ENCODE peak calls at places on chromosomes 4 and X, in nine cellular contexts. Z, A, G, W, M, Q, U, N and V are unnamed samples.

GRCh38 chr4:119314356-119314755 is 7.6 kb downstream of the FABP2 start:
- DNase-seq in Q (peak; percentile 30), G (peak; percentile 22), N (peak; percentile 46), A (no peak), W (no peak), U (no peak), M (no peak), Z (peak; percentile 78), V (peak; percentile 22)

GRCh38 chr4:86141166-86141565 is 218.7 kb downstream of the MAPK10 start:
- DNase-seq in M (no peak), W (no peak), A (no peak), Q (no peak), U (no peak), G (no peak), N (no peak), Z (no peak), V (no peak)

GRCh38 chr4:40283968-40284367 is 51.2 kb upstream of the CHRNA9 start:
- DNase-seq in W (no peak), Z (peak; percentile 1), Q (no peak), M (no peak), A (peak; percentile 97), N (peak; percentile 94), U (peak; percentile 80), G (peak; percentile 44), V (peak; percentile 90)

GRCh38 chr4:128854433-128854832 is 44.9 kb downstream of the JADE1 start:
- DNase-seq in W (no peak), N (no peak), M (no peak), Z (no peak), A (peak; percentile 47), Q (no peak), G (no peak), U (no peak), V (no peak)

GRCh38 chrX:15500497-15500966 is at the start of gene BMX:
- DNase-seq in G (no peak), Z (no peak), W (no peak), Q (no peak), N (no peak), M (peak; percentile 23), A (no peak), U (no peak), V (no peak)

GRCh38 chr4:102343964-102344519 is 1.2 kb downstream of the SLC39A8 start:
- DNase-seq in M (no peak), W (no peak), A (no peak), Q (no peak), G (no peak), U (peak; percentile 74), N (peak; percentile 26), Z (no peak), V (no peak)

GRCh38 chr4:181007751-181008150 is 1235.5 kb upstream of the TENM3 start:
- DNase-seq in Z (peak; percentile 4), A (no peak), M (no peak), W (no peak), N (peak; percentile 63), U (no peak), Q (no peak), G (no peak), V (peak; percentile 62)

GRCh38 chr4:106414366-106414765 is 45.8 kb upstream of the GIMD1 start:
- DNase-seq in Q (no peak), M (no peak), A (no peak), W (no peak), U (no peak), G (no peak), N (no peak), Z (no peak), V (no peak)

GRCh38 chrX:17459008-17459407 is 84.0 kb downstream of the NHS start:
- DNase-seq in G (no peak), Z (peak; percentile 84), N (peak; percentile 78), A (no peak), Q (peak; percentile 88), W (peak; percentile 70), M (peak; percentile 15), U (no peak), V (no peak)

GRCh38 chr4:68905598-68906237 is 45.9 kb downstream of the UGT2A3 start:
- DNase-seq in W (no peak), M (no peak), U (no peak), A (no peak), N (no peak), Z (no peak), G (peak; percentile 24), Q (no peak), V (no peak)

GRCh38 chr4:72286185-72286584 is 254.4 kb downstream of the NPFFR2 start:
- DNase-seq in N (peak; percentile 4), M (no peak), A (no peak), Z (no peak), G (peak; percentile 5), U (no peak), W (no peak), Q (no peak), V (peak; percentile 5)

GRCh38 chr4:140858897-140859296 is 102.7 kb upstream of the TBC1D9 start:
- DNase-seq in Q (no peak), Z (peak; percentile 12), N (peak; percentile 79), U (no peak), G (no peak), M (no peak), A (no peak), W (no peak), V (no peak)

GRCh38 chrX:43313035-43313434 is 343.1 kb upstream of the MAOA start:
- DNase-seq in Q (no peak), A (no peak), U (no peak), Z (no peak), G (peak; percentile 35), W (no peak), M (no peak), N (no peak), V (no peak)

GRCh38 chr4:24091632-24092240 is 201.9 kb upstream of the PPARGC1A start:
- DNase-seq in W (no peak), Q (no peak), U (no peak), N (no peak), M (no peak), Z (no peak), A (no peak), G (no peak), V (no peak)

GRCh38 chr4:170007113-170007512 is 19.1 kb downstream of the MFAP3L start:
- DNase-seq in A (no peak), G (no peak), Q (no peak), W (no peak), N (peak; percentile 35), Z (no peak), U (no peak), M (no peak), V (no peak)

GRCh38 chrX:150694738-150695410 is 1.7 kb downstream of the MTMR1 start:
- DNase-seq in G (no peak), M (no peak), W (no peak), Z (peak; percentile 70), N (no peak), Q (no peak), A (peak; percentile 57), U (peak; percentile 35), V (no peak)

GRCh38 chr4:78092850-78093249 is 35.7 kb downstream of the FRAS1 start:
- DNase-seq in G (no peak), A (no peak), Q (no peak), M (no peak), W (no peak), Z (no peak), N (no peak), U (no peak), V (no peak)

GRCh38 chr4:123288309-123289025 is 108.1 kb upstream of the SPRY1 start:
- DNase-seq in G (no peak), Q (no peak), Z (no peak), A (no peak), U (no peak), M (no peak), N (no peak), W (no peak), V (no peak)

GRCh38 chr4:152083348-152083747 is 322.5 kb upstream of the GATB start:
- DNase-seq in A (no peak), G (no peak), W (no peak), M (no peak), U (no peak), Z (no peak), Q (no peak), N (no peak), V (peak; percentile 10)

GRCh38 chr4:43496188-43496587 is 603.7 kb downstream of the GRXCR1 start:
- DNase-seq in A (no peak), U (no peak), Q (no peak), W (no peak), Z (no peak), G (no peak), N (no peak), M (no peak), V (no peak)

GRCh38 chr4:53916431-53916889 is 147.9 kb downstream of the CHIC2 start:
- DNase-seq in Q (no peak), U (no peak), A (no peak), G (no peak), W (no peak), Z (no peak), N (peak; percentile 38), M (no peak), V (no peak)

GRCh38 chrX:77595848-77596247 is 148.7 kb downstream of the FGF16 start:
- DNase-seq in G (no peak), U (no peak), Q (no peak), N (no peak), Z (no peak), A (no peak), M (no peak), W (no peak), V (no peak)

GRCh38 chr4:878796-879729 is 53.1 kb downstream of the GAK start:
- DNase-seq in G (no peak), W (no peak), Q (no peak), U (peak; percentile 37), M (no peak), Z (no peak), A (peak; percentile 54), N (no peak), V (no peak)

GRCh38 chr4:123649644-123650356 is 253.2 kb downstream of the SPRY1 start:
- DNase-seq in Z (peak; percentile 90), W (no peak), M (no peak), G (peak; percentile 67), N (peak; percentile 46), Q (peak; percentile 95), A (no peak), U (no peak), V (peak; percentile 89)

GRCh38 chr4:73251384-73251783 is 7.2 kb downstream of the ANKRD17 start:
- DNase-seq in N (no peak), Z (no peak), Q (no peak), W (no peak), U (no peak), A (no peak), G (no peak), M (no peak), V (no peak)

GRCh38 chr4:89277412-89277811 is 30.2 kb downstream of the GPRIN3 start:
- DNase-seq in U (no peak), A (no peak), Z (no peak), W (no peak), N (peak; percentile 47), Q (no peak), M (no peak), G (no peak), V (no peak)

GRCh38 chr4:138542191-138542771 is 300.1 kb upstream of the SLC7A11 start:
- DNase-seq in M (no peak), A (no peak), G (no peak), Q (no peak), U (no peak), Z (no peak), W (no peak), N (peak; percentile 81), V (no peak)

GRCh38 chr4:10456270-10457254 is 664 bp downstream of the ZNF518B start:
- DNase-seq in M (peak; percentile 58), U (peak; percentile 65), Z (peak; percentile 67), W (peak; percentile 73), A (peak; percentile 62), Q (peak; percentile 19), N (peak; percentile 27), G (no peak), V (peak; percentile 26)

GRCh38 chrX:31440546-31440945 is 368.7 kb upstream of the FTHL17 start:
- DNase-seq in Z (no peak), N (no peak), M (no peak), U (no peak), G (no peak), Q (no peak), W (no peak), A (no peak), V (no peak)

GRCh38 chrX:4091046-4091760 is 377.8 kb upstream of the PRKX start:
- DNase-seq in Z (no peak), M (no peak), G (no peak), U (no peak), Q (no peak), N (peak; percentile 7), W (no peak), A (no peak), V (no peak)

GRCh38 chr4:135724426-135724825 is 1522.8 kb upstream of the PABPC4L start:
- DNase-seq in G (no peak), Z (no peak), N (peak; percentile 0), M (no peak), U (no peak), A (no peak), W (no peak), Q (no peak), V (peak; percentile 2)